ENCODE peak calls at places on chromosomes 2 and 18, in five cellular contexts. Z is AG04450, H is body of pancreas, Q is sigmoid colon, W is uterus. N is an unnamed sample.

GRCh38 chr2:73293534-73294171 is at the start of gene EGR4:
- DNase-seq in Q (peak; percentile 67), Z (no peak), W (no peak), H (peak; percentile 71), N (no peak)

GRCh38 chr2:47070920-47071824 is 83.9 kb downstream of the STPG4 start:
- DNase-seq in Q (peak; percentile 94), W (peak; percentile 82), Z (peak; percentile 80), H (peak; percentile 86), N (peak; percentile 91)

GRCh38 chr2:11998218-11998617 is 251.8 kb downstream of the LPIN1 start:
- DNase-seq in W (no peak), Q (no peak), Z (no peak), H (no peak), N (no peak)

GRCh38 chr2:124193706-124194105 is 168.6 kb downstream of the CNTNAP5 start:
- DNase-seq in H (no peak), Z (no peak), W (no peak), Q (no peak), N (no peak)

GRCh38 chr2:179454443-179455218 is 190.0 kb upstream of the SESTD1 start:
- DNase-seq in Q (no peak), H (no peak), Z (peak; percentile 87), W (no peak), N (no peak)

GRCh38 chr2:72106978-72107377 is 40.7 kb downstream of the CYP26B1 start:
- DNase-seq in H (no peak), Q (no peak), Z (no peak), W (no peak), N (peak; percentile 22)

GRCh38 chr2:119160361-119160965 is 1.9 kb upstream of the C1QL2 start:
- DNase-seq in Z (no peak), W (no peak), Q (no peak), H (no peak), N (no peak)

GRCh38 chr2:105410554-105410953 is 11.7 kb upstream of the FHL2 start:
- DNase-seq in Q (no peak), H (no peak), W (no peak), Z (no peak), N (no peak)

GRCh38 chr2:158034198-158034831 is 67.4 kb upstream of the UPP2 start:
- DNase-seq in Q (no peak), W (peak; percentile 34), H (peak; percentile 79), Z (no peak), N (no peak)

GRCh38 chr2:197174539-197175094 is 136.0 kb downstream of the ANKRD44 start:
- DNase-seq in W (no peak), Z (peak; percentile 59), H (no peak), Q (no peak), N (no peak)

GRCh38 chr2:202104286-202104870 is 31.3 kb downstream of the KIAA2012 start:
- DNase-seq in Q (no peak), W (peak; percentile 24), H (peak; percentile 20), Z (no peak), N (no peak)

GRCh38 chr2:240988571-240989271 is 9.7 kb upstream of the SNED1 start:
- DNase-seq in W (peak; percentile 16), Q (peak; percentile 54), H (peak; percentile 1), Z (no peak), N (no peak)

GRCh38 chr2:182240862-182241371 is 185.9 kb downstream of the PDE1A start:
- DNase-seq in Z (no peak), H (peak; percentile 72), W (peak; percentile 22), Q (peak; percentile 65), N (no peak)

GRCh38 chr2:65231121-65231520 is 3.5 kb downstream of the ACTR2 start:
- DNase-seq in Q (no peak), W (no peak), Z (no peak), H (no peak), N (no peak)

GRCh38 chr2:107633580-107634147 is 193.0 kb upstream of the RGPD4 start:
- DNase-seq in W (no peak), Q (no peak), H (no peak), Z (peak; percentile 45), N (no peak)

GRCh38 chr2:95354469-95354901 is 48.0 kb upstream of the FAHD2A start:
- DNase-seq in W (peak; percentile 8), Z (no peak), H (no peak), Q (peak; percentile 52), N (peak; percentile 58)

GRCh38 chr2:67294218-67294617 is 102.9 kb upstream of the ETAA1 start:
- DNase-seq in Q (no peak), W (no peak), H (no peak), Z (no peak), N (no peak)

GRCh38 chr2:177783835-177784448 is 288.6 kb downstream of the PDE11A start:
- DNase-seq in Q (no peak), Z (no peak), H (peak; percentile 20), W (no peak), N (no peak)

GRCh38 chr18:54127759-54128378 is 96.6 kb downstream of the MBD2 start:
- DNase-seq in H (no peak), Q (no peak), W (no peak), Z (peak; percentile 8), N (no peak)

GRCh38 chr2:15142069-15142689 is 419.0 kb downstream of the NBAS start:
- DNase-seq in W (no peak), Z (no peak), Q (no peak), H (peak; percentile 13), N (no peak)

GRCh38 chr2:45332567-45332966 is 278.5 kb downstream of the SRBD1 start:
- DNase-seq in Q (no peak), W (no peak), H (no peak), Z (no peak), N (no peak)

GRCh38 chr2:39405364-39405763 is 31.7 kb downstream of the MAP4K3 start:
- DNase-seq in H (no peak), Z (no peak), W (no peak), Q (no peak), N (no peak)

GRCh38 chr2:99554238-99554637 is 64.4 kb upstream of the REV1 start:
- DNase-seq in Q (no peak), Z (no peak), H (no peak), W (no peak), N (no peak)

GRCh38 chr2:241071677-241072111 is 30.4 kb downstream of the MTERF4 start:
- DNase-seq in H (no peak), Z (no peak), W (no peak), Q (no peak), N (peak; percentile 69)

GRCh38 chr2:12074126-12074883 is 327.9 kb downstream of the LPIN1 start:
- DNase-seq in Q (no peak), H (no peak), W (no peak), Z (no peak), N (no peak)

GRCh38 chr2:217954051-217954450 is 48.7 kb downstream of the TNS1 start:
- DNase-seq in W (peak; percentile 19), Z (no peak), H (no peak), Q (peak; percentile 64), N (no peak)

GRCh38 chr2:217952409-217952808 is 50.4 kb downstream of the TNS1 start:
- DNase-seq in Q (peak; percentile 60), Z (no peak), H (no peak), W (peak; percentile 15), N (no peak)

GRCh38 chr2:217953011-217953481 is 49.7 kb downstream of the TNS1 start:
- DNase-seq in Z (no peak), H (no peak), W (peak; percentile 75), Q (peak; percentile 90), N (no peak)

GRCh38 chr2:217954469-217954868 is 48.3 kb downstream of the TNS1 start:
- DNase-seq in Q (peak; percentile 72), W (peak; percentile 35), Z (no peak), H (no peak), N (no peak)

DNA sequence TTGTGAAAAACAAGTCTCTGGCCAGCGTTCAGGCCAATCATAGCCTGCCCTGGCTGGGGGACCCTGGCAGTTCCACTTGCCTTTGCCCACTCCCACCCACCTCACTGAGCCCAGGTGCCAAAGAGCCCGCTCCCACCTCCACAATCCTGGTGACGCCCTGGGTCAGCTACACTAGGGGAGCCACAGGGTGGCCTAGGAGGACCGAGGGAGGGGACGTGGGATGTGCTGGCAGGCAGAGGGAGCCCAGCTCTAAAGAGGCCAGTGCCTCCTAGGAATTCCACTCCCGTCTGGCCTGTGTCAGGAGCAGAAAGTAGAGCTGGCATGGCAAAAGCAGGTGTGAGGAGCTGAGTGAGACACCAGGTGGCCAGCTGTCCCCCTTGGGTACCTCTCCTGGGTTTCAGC is 49.3 kb downstream of the TNS1 start:
- DNase-seq in Z (no peak), Q (peak; percentile 86), W (peak; percentile 67), H (no peak), N (no peak)
- TF ChIP-seq CTCF in Z (no peak), Q (no peak), W (no peak), H (no peak), N (no peak)

GRCh38 chr18:63097198-63097597 is 222.4 kb downstream of the BCL2 start:
- DNase-seq in Z (no peak), W (no peak), H (no peak), Q (peak; percentile 84), N (no peak)

GRCh38 chr18:63098014-63098981 is 221.3 kb downstream of the BCL2 start:
- DNase-seq in W (no peak), Q (no peak), Z (no peak), H (no peak), N (no peak)

GRCh38 chr18:63100626-63100900 is 219.0 kb downstream of the BCL2 start:
- DNase-seq in Q (no peak), Z (no peak), W (no peak), H (no peak), N (no peak)

GRCh38 chr18:63099848-63100625 is 219.5 kb downstream of the BCL2 start:
- DNase-seq in W (no peak), Q (no peak), H (peak; percentile 68), Z (no peak), N (no peak)

GRCh38 chr18:63099026-63099840 is 220.3 kb downstream of the BCL2 start:
- DNase-seq in W (no peak), Q (no peak), H (no peak), Z (no peak), N (no peak)
- H3K4me3 ChIP-seq in W (no peak overlapping the region), Q (no peak overlapping the region), H (no peak overlapping the region), Z (no peak overlapping the region), N (no peak overlapping the region)

DNA sequence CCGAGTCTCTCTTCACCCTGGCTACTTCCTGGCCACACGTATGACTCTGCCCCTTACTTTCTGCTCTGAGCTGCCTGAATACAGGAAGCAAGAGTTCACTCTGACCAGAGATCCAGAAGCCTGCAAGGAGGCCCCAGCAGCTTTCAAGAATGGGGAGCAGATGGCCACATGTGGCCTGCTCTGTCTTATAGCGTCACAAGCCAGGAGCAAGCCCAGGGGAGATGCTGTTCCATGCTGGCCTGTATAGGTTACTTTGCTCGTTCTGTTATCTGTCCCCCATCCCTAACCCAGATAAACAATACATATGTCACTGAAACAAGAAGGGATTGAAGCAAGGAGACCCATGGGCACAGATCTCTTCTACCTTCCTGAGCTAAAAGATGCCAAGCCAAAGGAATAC is 4.3 kb downstream of the PNKD start:
- DNase-seq in Q (no peak), Z (no peak), W (no peak), H (no peak), N (no peak)
- H3K27ac ChIP-seq in Q (peak overlapping the region; percentile 81), Z (no peak overlapping the region), W (peak overlapping the region; percentile 86), H (peak overlapping the region; percentile 88), N (peak overlapping the region; percentile 56)

DNA sequence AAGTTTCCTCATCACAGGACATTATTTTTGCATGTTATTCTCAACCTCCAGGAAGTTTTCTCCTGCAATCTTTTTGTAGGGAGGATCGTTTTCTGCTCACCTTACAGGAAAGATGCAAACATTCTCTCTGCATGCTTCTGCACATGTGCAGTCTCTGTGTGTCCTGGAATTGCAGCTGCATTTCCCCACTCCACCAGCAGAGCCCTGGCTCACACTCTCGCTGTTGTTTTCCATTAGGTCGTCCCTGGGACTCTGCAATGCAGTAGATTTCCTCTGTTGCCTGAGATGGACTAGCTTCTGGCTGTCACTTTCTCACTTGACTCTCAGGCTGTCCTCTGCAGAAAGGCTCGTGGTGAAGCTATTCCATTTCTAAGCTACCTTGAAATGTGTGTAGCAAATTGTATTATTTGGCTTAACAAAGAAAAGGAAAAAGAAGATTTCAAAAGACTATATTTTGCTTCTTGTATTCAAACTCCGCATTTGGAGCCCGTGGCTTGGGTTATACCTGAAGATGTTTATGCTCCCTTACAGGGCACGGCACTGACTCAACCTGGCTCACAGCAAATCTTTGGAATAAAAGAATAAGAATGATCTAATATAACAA is 346.7 kb downstream of the RAD51AP2 start:
- DNase-seq in W (no peak), Z (no peak), Q (no peak), H (peak; percentile 13), N (no peak)
- TF ChIP-seq CTCF in W (no peak), Z (peak; percentile 76), Q (no peak), H (peak; percentile 51), N (no peak)